ENCODE peak calls at places on chromosomes 5 and 9, in eight cellular contexts. V, Z, L, K, A, W, O and S are unnamed samples.
A peak's percentile ranks its signal among the peaks of the same experiment; 100 is the strongest.

GRCh38 chr9:70413427-70413797 is 1.0 kb downstream of the KLF9 start:
- DNase-seq in Z (no peak), O (no peak), K (peak; percentile 71), L (no peak), V (peak; percentile 46), A (peak; percentile 78), W (peak; percentile 80), S (no peak)

GRCh38 chr5:61319388-61320146 is 12.5 kb upstream of the ZSWIM6 start:
- DNase-seq in K (no peak), L (no peak), V (peak; percentile 79), A (no peak), Z (no peak), W (no peak), O (peak; percentile 15), S (no peak)

GRCh38 chr9:101172671-101173070 is 144.1 kb downstream of the PLPPR1 start:
- DNase-seq in Z (no peak), A (no peak), K (no peak), V (no peak), O (no peak), L (no peak), W (no peak), S (no peak)

GRCh38 chr5:113218200-113218599 is 216.6 kb downstream of the TSSK1B start:
- DNase-seq in A (no peak), L (no peak), Z (no peak), K (no peak), W (no peak), O (no peak), V (peak; percentile 79), S (no peak)

GRCh38 chr5:82183828-82184227 is 94.3 kb downstream of the RPS23 start:
- DNase-seq in K (no peak), Z (no peak), O (no peak), A (no peak), W (peak; percentile 30), L (no peak), V (no peak), S (peak; percentile 43)

GRCh38 chr9:112174965-112175795 is at the start of gene SUSD1:
- DNase-seq in A (peak; percentile 11), O (no peak), Z (no peak), L (no peak), V (peak; percentile 67), K (no peak), W (peak; percentile 50), S (no peak)

GRCh38 chr9:96242829-96243228 is 59.1 kb downstream of the HSD17B3 start:
- DNase-seq in A (no peak), W (no peak), L (no peak), O (no peak), K (peak; percentile 26), V (no peak), Z (no peak), S (no peak)

GRCh38 chr5:177269976-177270375 is 33.5 kb downstream of the RAB24 start:
- DNase-seq in V (no peak), L (no peak), O (no peak), Z (no peak), W (no peak), K (no peak), A (no peak), S (no peak)

GRCh38 chr9:98736216-98736615 is 27.5 kb upstream of the GABBR2 start:
- DNase-seq in K (no peak), W (no peak), V (no peak), O (no peak), Z (no peak), A (no peak), L (no peak), S (no peak)

GRCh38 chr9:28134577-28134976 is 561.3 kb upstream of the C9orf72 start:
- DNase-seq in L (no peak), K (no peak), O (no peak), A (no peak), W (no peak), Z (no peak), V (no peak), S (no peak)

GRCh38 chr9:131525643-131526565 is 5.2 kb downstream of the UCK1 start:
- DNase-seq in Z (no peak), A (no peak), L (no peak), O (no peak), V (no peak), W (no peak), K (peak; percentile 70), S (no peak)

GRCh38 chr5:180464603-180464970 is 29.6 kb upstream of the CNOT6 start:
- DNase-seq in O (no peak), V (no peak), K (no peak), L (no peak), A (no peak), W (no peak), Z (no peak), S (no peak)

GRCh38 chr9:131874916-131875670 is 135.2 kb upstream of the RAPGEF1 start:
- DNase-seq in W (no peak), Z (no peak), A (no peak), L (no peak), K (no peak), O (no peak), V (no peak), S (no peak)

GRCh38 chr5:67291671-67292070 is 95.1 kb upstream of the CD180 start:
- DNase-seq in Z (no peak), V (no peak), O (no peak), W (no peak), A (no peak), K (peak; percentile 23), L (no peak), S (no peak)

GRCh38 chr5:56465757-56466127 is 232.6 kb upstream of the ANKRD55 start:
- DNase-seq in O (no peak), W (no peak), L (no peak), A (no peak), V (no peak), K (no peak), Z (no peak), S (peak; percentile 41)

GRCh38 chr5:94499806-94500205 is 118.6 kb downstream of the KIAA0825 start:
- DNase-seq in Z (no peak), A (no peak), O (no peak), L (no peak), W (no peak), V (no peak), K (no peak), S (no peak)

GRCh38 chr9:133759146-133759900 is 21.2 kb upstream of the SARDH start:
- DNase-seq in K (no peak), L (no peak), V (peak; percentile 32), O (no peak), Z (no peak), A (no peak), W (no peak), S (no peak)

GRCh38 chr5:56050566-56051292 is 56.0 kb upstream of the IL6ST start:
- DNase-seq in K (no peak), Z (no peak), A (no peak), L (no peak), O (no peak), V (peak; percentile 17), W (no peak), S (no peak)

GRCh38 chr5:1366514-1366913 is 21.6 kb upstream of the CLPTM1L start:
- DNase-seq in Z (no peak), V (no peak), K (no peak), O (peak; percentile 82), W (no peak), A (no peak), L (no peak), S (no peak)

GRCh38 chr9:96646081-96646991 is 8.8 kb downstream of the PRXL2C start:
- DNase-seq in W (peak; percentile 55), K (no peak), V (no peak), L (peak; percentile 9), O (no peak), A (no peak), Z (no peak), S (peak; percentile 86)

GRCh38 chr5:58794875-58795274 is 212.0 kb downstream of the RAB3C start:
- DNase-seq in W (peak; percentile 3), A (no peak), O (no peak), V (no peak), K (no peak), Z (no peak), L (no peak), S (no peak)

GRCh38 chr5:114412509-114413171 is 50.8 kb downstream of the KCNN2 start:
- DNase-seq in A (no peak), O (no peak), K (no peak), V (no peak), W (peak; percentile 92), L (no peak), Z (no peak), S (peak; percentile 97)

GRCh38 chr5:144017631-144018030 is 152.8 kb downstream of the YIPF5 start:
- DNase-seq in O (no peak), V (no peak), W (no peak), A (no peak), L (no peak), Z (no peak), K (no peak), S (peak; percentile 57)